ENCODE peak calls at places on chromosome 3, in four cellular contexts. B is neural progenitor cell; M is mesenchymal stem cell; Z is CD8-positive, alpha-beta T cell. D is an unnamed sample.

GRCh38 chr3:123105201-123106189 is 38.7 kb downstream of the PDIA5 start:
- DNase-seq in Z (no peak), B (peak; percentile 60), M (no peak), D (peak; percentile 66)

GRCh38 chr3:133401374-133402135 is 1.7 kb downstream of the BFSP2 start:
- DNase-seq in B (no peak), Z (no peak), M (no peak), D (peak; percentile 81)

GRCh38 chr3:46883252-46884185 is 6.0 kb downstream of the PTH1R start:
- DNase-seq in Z (no peak), M (peak; percentile 29), B (peak; percentile 75), D (peak; percentile 34)

GRCh38 chr3:186099178-186099577 is 9.7 kb downstream of the ETV5 start:
- DNase-seq in Z (no peak), B (no peak), M (peak; percentile 63), D (peak; percentile 80)

GRCh38 chr3:197031315-197032285 is 2.0 kb upstream of the MELTF start:
- DNase-seq in M (peak; percentile 99), Z (no peak), B (no peak), D (peak; percentile 84)

GRCh38 chr3:82347585-82347984 is 586.1 kb upstream of the GBE1 start:
- DNase-seq in B (no peak), Z (no peak), M (no peak), D (no peak)

GRCh38 chr3:51705276-51706020 is 1.4 kb upstream of the GRM2 start:
- DNase-seq in Z (no peak), B (no peak), M (no peak), D (no peak)

GRCh38 chr3:69500604-69501003 is 114.7 kb upstream of the FRMD4B start:
- DNase-seq in M (no peak), Z (no peak), B (no peak), D (no peak)

GRCh38 chr3:126965526-126966080 is 17.3 kb upstream of the PLXNA1 start:
- DNase-seq in Z (no peak), M (no peak), B (no peak), D (no peak)

DNA sequence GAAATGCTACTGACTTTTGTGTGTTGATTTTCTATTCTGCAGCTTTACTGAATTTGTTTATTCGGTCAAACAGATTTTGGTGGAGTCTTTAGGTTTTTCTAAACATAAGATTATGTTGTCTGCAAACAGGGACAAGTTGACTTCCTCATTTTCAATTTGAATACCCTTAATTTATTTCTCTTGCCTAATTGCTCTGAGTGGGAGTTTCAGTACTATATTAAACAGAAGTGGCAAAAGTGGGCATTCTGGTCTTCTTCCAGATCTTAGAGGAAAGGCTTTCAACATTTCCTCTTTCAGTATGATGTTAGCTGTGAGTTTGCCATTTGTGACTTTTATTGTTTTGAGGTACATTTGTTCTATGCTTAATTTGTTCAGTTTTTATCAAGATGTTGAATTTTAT is 268.5 kb downstream of the WNT5A start:
- DNase-seq in B (no peak), Z (no peak), M (no peak), D (no peak)
- H3K9me3 ChIP-seq in B (peaks cover 8% of the 10 kb centered on the region), Z (no peaks in the 10 kb centered on the region), M (peaks cover 27% of the 10 kb centered on the region), D (no peaks in the 10 kb centered on the region)

GRCh38 chr3:27883266-27883665 is 161.1 kb upstream of the EOMES start:
- DNase-seq in Z (no peak), B (peak; percentile 47), M (no peak), D (no peak)

GRCh38 chr3:27885641-27886040 is 163.5 kb upstream of the EOMES start:
- DNase-seq in B (peak; percentile 9), M (no peak), Z (no peak), D (no peak)

GRCh38 chr3:27877122-27878011 is 155.2 kb upstream of the EOMES start:
- DNase-seq in Z (no peak), M (no peak), B (no peak), D (no peak)

GRCh38 chr3:27878012-27878383 is 155.9 kb upstream of the EOMES start:
- DNase-seq in Z (no peak), B (no peak), M (no peak), D (no peak)

GRCh38 chr3:27880969-27881892 is 159.1 kb upstream of the EOMES start:
- DNase-seq in M (no peak), B (no peak), Z (peak; percentile 52), D (no peak)
- H3K4me3 ChIP-seq in M (no peak overlapping the region), B (no peak overlapping the region), Z (peak overlapping the region; percentile 37), D (no peak overlapping the region)

GRCh38 chr3:6439824-6440223 is 421.1 kb upstream of the GRM7 start:
- DNase-seq in B (no peak), M (no peak), Z (no peak), D (no peak)
- H3K9me3 ChIP-seq in B (no peaks in the 10 kb centered on the region), M (peaks cover 7% of the 10 kb centered on the region), Z (no peaks in the 10 kb centered on the region), D (no peaks in the 10 kb centered on the region)

GRCh38 chr3:53153914-53154434 is 7.0 kb upstream of the PRKCD start:
- DNase-seq in B (no peak), M (no peak), Z (no peak), D (no peak)

GRCh38 chr3:53156368-53156834 is 4.6 kb upstream of the PRKCD start:
- DNase-seq in Z (no peak), B (peak; percentile 41), M (no peak), D (no peak)

GRCh38 chr3:53157974-53158580 is 2.9 kb upstream of the PRKCD start:
- DNase-seq in Z (no peak), M (no peak), B (no peak), D (no peak)

GRCh38 chr3:53154731-53155320 is 6.2 kb upstream of the PRKCD start:
- DNase-seq in Z (no peak), M (no peak), B (no peak), D (no peak)

GRCh38 chr3:53155763-53156162 is 5.2 kb upstream of the PRKCD start:
- DNase-seq in Z (no peak), B (peak; percentile 43), M (no peak), D (no peak)
- H3K4me3 ChIP-seq in Z (no peak overlapping the region), B (no peak overlapping the region), M (no peak overlapping the region), D (no peak overlapping the region)

GRCh38 chr3:48267782-48268181 is 26.9 kb downstream of the ZNF589 start:
- DNase-seq in M (no peak), B (no peak), Z (no peak), D (no peak)
- H3K9me3 ChIP-seq in M (no peaks in the 10 kb centered on the region), B (no peaks in the 10 kb centered on the region), Z (no peaks in the 10 kb centered on the region), D (no peaks in the 10 kb centered on the region)

GRCh38 chr3:31568649-31569048 is 35.9 kb downstream of the STT3B start:
- DNase-seq in Z (no peak), B (no peak), M (no peak), D (no peak)

GRCh38 chr3:31571325-31571724 is 38.6 kb downstream of the STT3B start:
- DNase-seq in Z (no peak), B (no peak), M (no peak), D (no peak)

GRCh38 chr3:31562525-31562924 is 29.8 kb downstream of the STT3B start:
- DNase-seq in M (no peak), B (peak; percentile 50), Z (peak; percentile 27), D (no peak)

GRCh38 chr3:31565288-31565687 is 32.6 kb downstream of the STT3B start:
- DNase-seq in B (no peak), M (no peak), Z (no peak), D (no peak)

GRCh38 chr3:31567036-31567435 is 34.3 kb downstream of the STT3B start:
- DNase-seq in M (no peak), B (peak; percentile 53), Z (no peak), D (no peak)
- H3K4me3 ChIP-seq in M (no peak overlapping the region), B (no peak overlapping the region), Z (no peak overlapping the region), D (no peak overlapping the region)

DNA sequence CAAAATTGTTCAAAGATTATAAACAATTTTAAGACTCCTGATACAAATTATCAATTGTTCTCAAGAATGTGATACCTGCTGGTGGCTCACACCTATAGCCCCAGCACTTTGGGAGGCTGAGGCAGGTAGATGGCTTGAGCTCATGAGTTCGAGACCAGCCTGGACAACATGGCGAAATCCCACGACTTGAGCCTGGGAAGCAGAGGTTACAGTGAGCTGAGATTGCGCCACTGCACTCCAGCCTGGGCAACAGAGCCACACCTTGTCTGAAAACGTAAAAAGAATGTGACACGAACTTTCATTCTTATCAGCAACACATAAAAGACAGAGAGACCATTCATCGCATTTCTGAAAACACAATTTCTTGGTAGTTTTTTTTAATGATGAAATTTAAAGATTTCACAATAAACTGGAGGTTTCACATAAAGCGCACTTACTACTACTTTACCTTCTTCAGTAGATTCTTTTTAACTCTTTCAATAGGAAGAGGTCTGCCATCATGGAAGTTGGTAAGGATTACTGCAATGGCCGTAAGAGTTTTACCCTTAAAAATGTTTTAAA is 18.5 kb downstream of the HLTF start:
- DNase-seq in Z (no peak), B (no peak), M (no peak), D (no peak)
- H3K9me3 ChIP-seq in Z (no peaks in the 10 kb centered on the region), B (no peaks in the 10 kb centered on the region), M (no peaks in the 10 kb centered on the region), D (no peaks in the 10 kb centered on the region)

GRCh38 chr3:88058593-88059379 is at the start of the genes CGGBP1 and ZNF654:
- DNase-seq in M (peak; percentile 100), Z (peak; percentile 98), B (peak; percentile 98), D (peak; percentile 97)

GRCh38 chr3:88057650-88058321 is 1.0 kb downstream of the CGGBP1 start:
- DNase-seq in B (peak; percentile 26), M (peak; percentile 57), Z (no peak), D (no peak)

GRCh38 chr3:88058322-88058592 is 548 bp downstream of the CGGBP1 start:
- DNase-seq in Z (no peak), M (no peak), B (no peak), D (no peak)

GRCh38 chr3:88059380-88060160 is 515 bp downstream of the ZNF654 start:
- DNase-seq in Z (peak; percentile 1), M (peak; percentile 25), B (peak; percentile 47), D (no peak)

GRCh38 chr3:88061749-88062148 is 2.7 kb downstream of the ZNF654 start:
- DNase-seq in B (no peak), Z (no peak), M (no peak), D (no peak)
- H3K4me3 ChIP-seq in B (no peak overlapping the region), Z (no peak overlapping the region), M (peak overlapping the region; percentile 98), D (no peak overlapping the region)